ENCODE peak calls at places on chromosomes 1 and 21, in six cellular contexts. One of them, this sample, is unnamed.

GRCh38 chr1:6245086-6245868 is 1.3 kb downstream of the HES3 start:
- DNase-seq in epithelial cell of esophagus: peak; percentile 82
- DNase-seq in upper lobe of right lung: peak; percentile 89
- DNase-seq in tibial nerve: peak; percentile 57
- DNase-seq in upper lobe of left lung: peak; percentile 97
- DNase-seq in breast epithelium: peak; percentile 75
- DNase-seq in this sample: peak; percentile 95

GRCh38 chr1:40161888-40162397 is 756 bp downstream of the RLF start:
- DNase-seq in epithelial cell of esophagus: no peak
- DNase-seq in upper lobe of right lung: no peak
- DNase-seq in tibial nerve: no peak
- DNase-seq in upper lobe of left lung: no peak
- DNase-seq in breast epithelium: no peak
- DNase-seq in this sample: no peak

GRCh38 chr1:94384485-94385353 is 33.5 kb upstream of the ABCD3 start:
- DNase-seq in epithelial cell of esophagus: no peak
- DNase-seq in upper lobe of right lung: peak; percentile 66
- DNase-seq in tibial nerve: no peak
- DNase-seq in upper lobe of left lung: no peak
- DNase-seq in breast epithelium: no peak
- DNase-seq in this sample: no peak

GRCh38 chr1:41495171-41495948 is 10.9 kb upstream of the EDN2 start:
- DNase-seq in epithelial cell of esophagus: peak; percentile 54
- DNase-seq in upper lobe of right lung: no peak
- DNase-seq in tibial nerve: no peak
- DNase-seq in upper lobe of left lung: no peak
- DNase-seq in breast epithelium: no peak
- DNase-seq in this sample: no peak

GRCh38 chr1:110746644-110747259 is 72.0 kb upstream of the KCNA3 start:
- DNase-seq in epithelial cell of esophagus: peak; percentile 65
- DNase-seq in upper lobe of right lung: no peak
- DNase-seq in tibial nerve: no peak
- DNase-seq in upper lobe of left lung: no peak
- DNase-seq in breast epithelium: no peak
- DNase-seq in this sample: no peak

GRCh38 chr21:33383056-33383888 is 19.9 kb upstream of the IFNGR2 start:
- DNase-seq in epithelial cell of esophagus: peak; percentile 97
- DNase-seq in upper lobe of right lung: peak; percentile 77
- DNase-seq in tibial nerve: no peak
- DNase-seq in upper lobe of left lung: no peak
- DNase-seq in breast epithelium: peak; percentile 56
- DNase-seq in this sample: no peak

GRCh38 chr1:46210561-46210960 is 7.4 kb downstream of the LURAP1 start:
- DNase-seq in epithelial cell of esophagus: no peak
- DNase-seq in upper lobe of right lung: no peak
- DNase-seq in tibial nerve: no peak
- DNase-seq in upper lobe of left lung: no peak
- DNase-seq in breast epithelium: no peak
- DNase-seq in this sample: no peak

GRCh38 chr1:163561570-163562295 is 240.0 kb downstream of the NUF2 start:
- DNase-seq in epithelial cell of esophagus: peak; percentile 33
- DNase-seq in upper lobe of right lung: no peak
- DNase-seq in tibial nerve: no peak
- DNase-seq in upper lobe of left lung: no peak
- DNase-seq in breast epithelium: no peak
- DNase-seq in this sample: no peak

GRCh38 chr1:206128192-206128591 is 11.0 kb upstream of the AVPR1B start:
- DNase-seq in epithelial cell of esophagus: peak; percentile 60
- DNase-seq in upper lobe of right lung: no peak
- DNase-seq in tibial nerve: no peak
- DNase-seq in upper lobe of left lung: no peak
- DNase-seq in breast epithelium: no peak
- DNase-seq in this sample: no peak

GRCh38 chr21:43727571-43728466 is 8.9 kb downstream of the PDXK start:
- DNase-seq in epithelial cell of esophagus: peak; percentile 36
- DNase-seq in upper lobe of right lung: peak; percentile 88
- DNase-seq in tibial nerve: no peak
- DNase-seq in upper lobe of left lung: no peak
- DNase-seq in breast epithelium: no peak
- DNase-seq in this sample: no peak

GRCh38 chr1:1380860-1381259 is 5.9 kb upstream of the AURKAIP1 start:
- DNase-seq in epithelial cell of esophagus: no peak
- DNase-seq in upper lobe of right lung: no peak
- DNase-seq in tibial nerve: no peak
- DNase-seq in upper lobe of left lung: peak; percentile 70
- DNase-seq in breast epithelium: no peak
- DNase-seq in this sample: no peak

GRCh38 chr1:47302472-47302871 is 11.5 kb downstream of the STIL start:
- DNase-seq in epithelial cell of esophagus: no peak
- DNase-seq in upper lobe of right lung: no peak
- DNase-seq in tibial nerve: no peak
- DNase-seq in upper lobe of left lung: no peak
- DNase-seq in breast epithelium: no peak
- DNase-seq in this sample: no peak

GRCh38 chr1:234114648-234115307 is 210.3 kb downstream of the SLC35F3 start:
- DNase-seq in epithelial cell of esophagus: peak; percentile 73
- DNase-seq in upper lobe of right lung: no peak
- DNase-seq in tibial nerve: no peak
- DNase-seq in upper lobe of left lung: no peak
- DNase-seq in breast epithelium: no peak
- DNase-seq in this sample: no peak

GRCh38 chr1:222540598-222540995 is 7.3 kb downstream of the HHIPL2 start:
- DNase-seq in epithelial cell of esophagus: no peak
- DNase-seq in upper lobe of right lung: no peak
- DNase-seq in tibial nerve: no peak
- DNase-seq in upper lobe of left lung: no peak
- DNase-seq in breast epithelium: no peak
- DNase-seq in this sample: no peak

GRCh38 chr1:25879675-25880074 is 4.2 kb upstream of the PAQR7 start:
- DNase-seq in epithelial cell of esophagus: no peak
- DNase-seq in upper lobe of right lung: peak; percentile 25
- DNase-seq in tibial nerve: no peak
- DNase-seq in upper lobe of left lung: no peak
- DNase-seq in breast epithelium: no peak
- DNase-seq in this sample: no peak

GRCh38 chr21:19607983-19608668 is 1204.5 kb upstream of the TMPRSS15 start:
- DNase-seq in epithelial cell of esophagus: no peak
- DNase-seq in upper lobe of right lung: no peak
- DNase-seq in tibial nerve: no peak
- DNase-seq in upper lobe of left lung: no peak
- DNase-seq in breast epithelium: no peak
- DNase-seq in this sample: no peak

GRCh38 chr1:182765416-182765815 is 24.2 kb upstream of the NPL start:
- DNase-seq in epithelial cell of esophagus: no peak
- DNase-seq in upper lobe of right lung: no peak
- DNase-seq in tibial nerve: no peak
- DNase-seq in upper lobe of left lung: no peak
- DNase-seq in breast epithelium: no peak
- DNase-seq in this sample: no peak

GRCh38 chr1:150477733-150478132 is 9.5 kb upstream of the TARS2 start:
- DNase-seq in epithelial cell of esophagus: peak; percentile 99
- DNase-seq in upper lobe of right lung: no peak
- DNase-seq in tibial nerve: no peak
- DNase-seq in upper lobe of left lung: no peak
- DNase-seq in breast epithelium: no peak
- DNase-seq in this sample: no peak

GRCh38 chr1:26733982-26734381 is 38.2 kb downstream of the ARID1A start:
- DNase-seq in epithelial cell of esophagus: peak; percentile 54
- DNase-seq in upper lobe of right lung: no peak
- DNase-seq in tibial nerve: no peak
- DNase-seq in upper lobe of left lung: no peak
- DNase-seq in breast epithelium: no peak
- DNase-seq in this sample: no peak

GRCh38 chr1:240044620-240045019 is 47.1 kb upstream of the FMN2 start:
- DNase-seq in epithelial cell of esophagus: no peak
- DNase-seq in upper lobe of right lung: no peak
- DNase-seq in tibial nerve: no peak
- DNase-seq in upper lobe of left lung: no peak
- DNase-seq in breast epithelium: no peak
- DNase-seq in this sample: no peak

GRCh38 chr1:30982937-30983336 is 74.4 kb upstream of the SDC3 start:
- DNase-seq in epithelial cell of esophagus: no peak
- DNase-seq in upper lobe of right lung: no peak
- DNase-seq in tibial nerve: no peak
- DNase-seq in upper lobe of left lung: no peak
- DNase-seq in breast epithelium: no peak
- DNase-seq in this sample: no peak
- TF ChIP-seq CTCF in epithelial cell of esophagus: no peak
- TF ChIP-seq CTCF in upper lobe of right lung: no peak
- TF ChIP-seq CTCF in tibial nerve: no peak
- TF ChIP-seq CTCF in upper lobe of left lung: no peak
- TF ChIP-seq CTCF in breast epithelium: no peak
- TF ChIP-seq CTCF in this sample: peak; percentile 71

GRCh38 chr1:90043573-90043972 is 48.7 kb downstream of the ZNF326 start:
- DNase-seq in epithelial cell of esophagus: no peak
- DNase-seq in upper lobe of right lung: no peak
- DNase-seq in tibial nerve: no peak
- DNase-seq in upper lobe of left lung: no peak
- DNase-seq in breast epithelium: no peak
- DNase-seq in this sample: no peak

GRCh38 chr1:90044346-90044745 is 49.4 kb downstream of the ZNF326 start:
- DNase-seq in epithelial cell of esophagus: no peak
- DNase-seq in upper lobe of right lung: no peak
- DNase-seq in tibial nerve: no peak
- DNase-seq in upper lobe of left lung: no peak
- DNase-seq in breast epithelium: no peak
- DNase-seq in this sample: no peak

GRCh38 chr1:90046635-90047034 is 51.7 kb downstream of the ZNF326 start:
- DNase-seq in epithelial cell of esophagus: no peak
- DNase-seq in upper lobe of right lung: no peak
- DNase-seq in tibial nerve: no peak
- DNase-seq in upper lobe of left lung: no peak
- DNase-seq in breast epithelium: no peak
- DNase-seq in this sample: no peak

DNA sequence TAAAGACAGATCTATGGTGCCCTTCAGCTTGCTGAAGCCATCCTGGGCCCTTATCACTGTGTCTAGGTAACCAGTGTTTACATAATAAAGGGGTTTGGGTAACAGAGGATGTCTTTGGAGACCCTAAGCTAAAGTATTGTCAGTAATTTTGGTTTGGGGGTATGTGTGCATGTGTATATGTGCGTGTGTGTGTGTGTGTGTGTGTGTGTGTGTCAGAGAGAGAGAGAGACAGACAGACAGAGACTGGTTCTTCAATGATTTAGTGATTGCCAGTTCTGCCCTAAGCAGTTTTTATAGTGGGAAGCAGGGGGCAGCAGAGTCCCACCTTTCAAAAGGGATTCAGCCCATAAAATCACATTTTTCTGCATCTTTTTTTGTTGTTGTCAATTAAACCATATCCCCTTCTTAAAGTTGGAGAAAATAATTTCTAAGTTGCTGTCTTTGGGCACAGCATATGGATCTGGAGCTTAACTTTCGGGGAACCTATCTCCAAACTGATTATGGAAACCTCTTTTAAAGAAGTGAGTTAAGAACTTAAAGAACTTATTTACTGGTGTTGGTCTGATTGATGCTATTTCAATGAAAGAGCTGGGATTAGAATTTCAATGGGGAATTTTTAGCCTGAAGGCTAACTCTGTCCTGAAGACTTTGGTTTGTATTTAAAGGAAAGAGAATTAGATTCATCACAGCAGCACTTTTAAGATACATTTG is 51.1 kb downstream of the ZNF326 start:
- DNase-seq in epithelial cell of esophagus: peak; percentile 24
- DNase-seq in upper lobe of right lung: no peak
- DNase-seq in tibial nerve: no peak
- DNase-seq in upper lobe of left lung: no peak
- DNase-seq in breast epithelium: no peak
- DNase-seq in this sample: no peak
- TF ChIP-seq CTCF in epithelial cell of esophagus: peak; percentile 46
- TF ChIP-seq CTCF in upper lobe of right lung: peak; percentile 43
- TF ChIP-seq CTCF in tibial nerve: peak; percentile 43
- TF ChIP-seq CTCF in upper lobe of left lung: peak; percentile 15
- TF ChIP-seq CTCF in breast epithelium: no peak
- TF ChIP-seq CTCF in this sample: peak; percentile 80

DNA sequence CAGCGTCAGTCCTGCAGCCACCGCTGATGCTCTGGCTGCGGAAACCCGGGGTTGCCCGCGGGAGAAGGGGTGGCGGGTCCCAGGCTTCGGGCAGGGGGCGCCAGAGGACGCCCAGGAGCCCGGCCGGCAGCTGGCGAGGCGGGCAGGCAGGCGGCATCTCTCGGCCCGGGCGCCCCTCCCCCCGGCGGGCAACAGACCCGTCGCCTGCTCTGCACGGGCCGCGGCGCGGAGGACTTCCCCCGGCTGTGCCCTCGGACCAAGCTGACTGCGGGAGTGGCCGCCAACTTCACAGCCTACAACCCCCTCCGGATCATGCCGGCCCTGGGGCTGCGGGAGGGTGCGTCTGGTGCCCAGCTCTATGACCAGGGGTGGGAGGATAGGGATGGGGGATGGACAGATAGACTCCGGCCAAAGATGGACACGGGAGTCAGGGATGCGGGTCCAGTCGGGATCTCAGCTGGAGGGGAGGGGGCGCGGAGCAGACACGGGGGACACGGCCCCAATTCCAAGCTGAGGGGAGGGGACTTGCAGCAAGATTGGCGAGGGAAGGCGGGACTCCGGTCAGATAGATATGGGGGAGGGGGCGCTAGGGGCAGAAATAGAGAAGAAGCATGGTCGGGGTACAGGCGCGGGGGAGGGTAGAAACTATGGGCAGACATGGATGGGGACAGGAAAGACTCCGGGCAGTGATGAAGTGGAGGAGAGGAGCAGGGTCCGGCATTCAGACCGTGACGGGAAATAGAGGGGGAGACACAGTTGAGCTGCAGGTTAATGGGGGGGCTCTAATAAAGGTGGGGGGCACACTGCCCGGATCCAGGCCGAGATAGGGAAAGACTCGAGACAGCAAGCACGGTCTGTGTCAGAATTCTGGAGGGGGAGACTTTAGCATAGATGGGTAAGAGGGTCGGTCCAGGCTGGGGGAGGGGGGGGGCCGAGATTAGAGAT is 1.1 kb downstream of the ADGRB2 start:
- DNase-seq in epithelial cell of esophagus: peak; percentile 58
- DNase-seq in upper lobe of right lung: peak; percentile 80
- DNase-seq in tibial nerve: no peak
- DNase-seq in upper lobe of left lung: peak; percentile 93
- DNase-seq in breast epithelium: peak; percentile 64
- DNase-seq in this sample: no peak
- TF ChIP-seq CTCF in epithelial cell of esophagus: peak; percentile 39
- TF ChIP-seq CTCF in upper lobe of right lung: peak; percentile 54
- TF ChIP-seq CTCF in tibial nerve: peak; percentile 57
- TF ChIP-seq CTCF in upper lobe of left lung: peak; percentile 52
- TF ChIP-seq CTCF in breast epithelium: no peak
- TF ChIP-seq CTCF in this sample: peak; percentile 83

GRCh38 chr21:34579411-34579810 is 35.5 kb downstream of the RCAN1 start:
- DNase-seq in epithelial cell of esophagus: peak; percentile 91
- DNase-seq in upper lobe of right lung: no peak
- DNase-seq in tibial nerve: no peak
- DNase-seq in upper lobe of left lung: no peak
- DNase-seq in breast epithelium: no peak
- DNase-seq in this sample: no peak

GRCh38 chr21:34580181-34580700 is 34.7 kb downstream of the RCAN1 start:
- DNase-seq in epithelial cell of esophagus: peak; percentile 95
- DNase-seq in upper lobe of right lung: no peak
- DNase-seq in tibial nerve: no peak
- DNase-seq in upper lobe of left lung: no peak
- DNase-seq in breast epithelium: no peak
- DNase-seq in this sample: no peak

GRCh38 chr21:34583926-34584563 is 30.9 kb downstream of the RCAN1 start:
- DNase-seq in epithelial cell of esophagus: no peak
- DNase-seq in upper lobe of right lung: no peak
- DNase-seq in tibial nerve: no peak
- DNase-seq in upper lobe of left lung: no peak
- DNase-seq in breast epithelium: no peak
- DNase-seq in this sample: no peak

GRCh38 chr21:34582506-34583150 is 32.3 kb downstream of the RCAN1 start:
- DNase-seq in epithelial cell of esophagus: peak; percentile 92
- DNase-seq in upper lobe of right lung: no peak
- DNase-seq in tibial nerve: no peak
- DNase-seq in upper lobe of left lung: no peak
- DNase-seq in breast epithelium: no peak
- DNase-seq in this sample: no peak
- TF ChIP-seq CTCF in epithelial cell of esophagus: peak; percentile 62
- TF ChIP-seq CTCF in upper lobe of right lung: peak; percentile 50
- TF ChIP-seq CTCF in tibial nerve: no peak
- TF ChIP-seq CTCF in upper lobe of left lung: peak; percentile 44
- TF ChIP-seq CTCF in breast epithelium: no peak
- TF ChIP-seq CTCF in this sample: peak; percentile 80